ENCODE peak calls at places on chromosomes 7 and 10, in eight cellular contexts. C is Peyer's patch, K is kidney, A is foreskin fibroblast, T is hepatocyte, E is ovary, P is AG10803, V is brain microvascular endothelial cell. X is an unnamed sample.

GRCh38 chr10:119575506-119575905 is 21.3 kb downstream of the TIAL1 start:
- DNase-seq in C (no peak), K (no peak), A (no peak), T (no peak), E (no peak), P (peak; percentile 31), V (peak; percentile 7), X (peak; percentile 67)

GRCh38 chr7:135075716-135076115 is 72.2 kb upstream of the TMEM140 start:
- DNase-seq in C (no peak), K (no peak), A (no peak), T (no peak), E (no peak), P (no peak), V (no peak), X (no peak)

GRCh38 chr10:48940958-48941357 is 1.3 kb upstream of the LRRC18 start:
- DNase-seq in C (peak; percentile 7), K (no peak), A (no peak), T (no peak), E (no peak), P (no peak), V (peak; percentile 10), X (no peak)

GRCh38 chr7:2763607-2764006 is 75.6 kb downstream of the AMZ1 start:
- DNase-seq in C (no peak), K (no peak), A (no peak), T (no peak), E (no peak), P (no peak), V (no peak), X (no peak)

GRCh38 chr10:3716093-3716492 is 68.9 kb downstream of the KLF6 start:
- DNase-seq in C (no peak), K (no peak), A (no peak), T (no peak), E (no peak), P (no peak), V (no peak), X (peak; percentile 32)

GRCh38 chr7:22885824-22886255 is 63.2 kb upstream of the TOMM7 start:
- DNase-seq in C (no peak), K (no peak), A (no peak), T (no peak), E (no peak), P (peak; percentile 40), V (no peak), X (no peak)

GRCh38 chr10:6141296-6142151 is 52.7 kb downstream of the RBM17 start:
- DNase-seq in C (no peak), K (peak; percentile 76), A (peak; percentile 85), T (no peak), E (no peak), P (peak; percentile 90), V (peak; percentile 87), X (peak; percentile 89)

GRCh38 chr10:21747809-21748208 is 213.8 kb downstream of the MLLT10 start:
- DNase-seq in C (no peak), K (no peak), A (no peak), T (no peak), E (no peak), P (no peak), V (no peak), X (no peak)

GRCh38 chr10:6657669-6658068 is 77.6 kb upstream of the PRKCQ start:
- DNase-seq in C (no peak), K (no peak), A (no peak), T (no peak), E (no peak), P (no peak), V (no peak), X (no peak)

GRCh38 chr7:100003711-100004661 is 11.4 kb upstream of the ZKSCAN1 start:
- DNase-seq in C (peak; percentile 73), K (no peak), A (no peak), T (peak; percentile 79), E (no peak), P (no peak), V (no peak), X (no peak)

GRCh38 chr7:90797596-90797995 is 201.5 kb downstream of the CDK14 start:
- DNase-seq in C (no peak), K (no peak), A (no peak), T (no peak), E (no peak), P (no peak), V (peak; percentile 55), X (peak; percentile 46)
- H3K4me3 ChIP-seq in C (no peak overlapping the region), K (no peak overlapping the region), A (no peak overlapping the region), T (no peak overlapping the region), E (no peak overlapping the region), P (no peak overlapping the region), V (no peak overlapping the region), X (no peak overlapping the region)

DNA sequence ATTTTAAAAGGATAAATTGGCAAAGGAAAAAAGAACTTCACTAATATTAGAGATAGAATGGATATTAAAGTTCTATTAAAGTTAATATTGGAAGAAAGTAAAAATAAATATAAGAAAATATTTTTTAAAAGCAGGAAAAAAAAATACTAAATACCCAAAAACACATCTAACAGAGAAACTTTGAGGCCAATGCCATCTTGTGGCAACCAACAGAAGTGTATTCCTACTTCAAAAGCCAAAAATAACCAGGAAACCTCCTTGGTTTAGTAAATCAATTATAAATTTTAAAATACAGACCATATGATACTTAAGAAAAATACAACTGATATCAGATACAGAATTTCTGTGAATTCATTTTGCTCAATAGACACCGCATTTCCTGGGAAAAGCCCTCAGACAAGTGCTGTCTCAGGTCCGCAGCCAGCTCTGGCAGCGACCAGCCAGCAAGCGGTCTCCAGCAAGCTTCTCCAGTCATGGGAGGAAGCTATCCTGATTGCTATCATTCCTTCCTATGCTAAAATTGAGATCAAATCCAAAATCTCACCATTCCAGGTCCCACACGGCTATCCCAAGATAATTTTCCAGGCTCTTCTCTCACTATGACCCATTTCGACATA is 65.3 kb downstream of the LMBR1 start:
- DNase-seq in C (no peak), K (no peak), A (peak; percentile 12), T (peak; percentile 34), E (no peak), P (peak; percentile 36), V (peak; percentile 9), X (peak; percentile 58)
- TF ChIP-seq CTCF in C (no peak), K (peak; percentile 42), A (peak; percentile 53), T (peak; percentile 63), E (no peak), P (peak; percentile 75), V (peak; percentile 52), X (peak; percentile 63)

GRCh38 chr10:12947741-12948140 is 53.8 kb downstream of the CCDC3 start:
- DNase-seq in C (no peak), K (no peak), A (no peak), T (no peak), E (no peak), P (no peak), V (no peak), X (no peak)

GRCh38 chr10:12950583-12951128 is 50.9 kb downstream of the CCDC3 start:
- DNase-seq in C (no peak), K (no peak), A (no peak), T (no peak), E (no peak), P (no peak), V (no peak), X (no peak)

GRCh38 chr10:12946372-12946771 is 55.1 kb downstream of the CCDC3 start:
- DNase-seq in C (no peak), K (no peak), A (no peak), T (no peak), E (no peak), P (no peak), V (no peak), X (no peak)

GRCh38 chr10:12945709-12946359 is 55.7 kb downstream of the CCDC3 start:
- DNase-seq in C (no peak), K (no peak), A (no peak), T (no peak), E (no peak), P (no peak), V (peak; percentile 90), X (no peak)

GRCh38 chr10:12949248-12949647 is 52.3 kb downstream of the CCDC3 start:
- DNase-seq in C (no peak), K (no peak), A (no peak), T (no peak), E (no peak), P (no peak), V (no peak), X (no peak)
- H3K4me3 ChIP-seq in C (no peak overlapping the region), K (no peak overlapping the region), A (no peak overlapping the region), T (no peak overlapping the region), E (no peak overlapping the region), P (no peak overlapping the region), V (no peak overlapping the region), X (no peak overlapping the region)

GRCh38 chr7:98167653-98168052 is 43.6 kb upstream of the BHLHA15 start:
- DNase-seq in C (no peak), K (no peak), A (no peak), T (no peak), E (no peak), P (no peak), V (no peak), X (no peak)

GRCh38 chr7:98166668-98166970 is 44.6 kb upstream of the BHLHA15 start:
- DNase-seq in C (no peak), K (no peak), A (no peak), T (no peak), E (no peak), P (no peak), V (no peak), X (no peak)

GRCh38 chr7:98168181-98168903 is 42.9 kb upstream of the BHLHA15 start:
- DNase-seq in C (no peak), K (no peak), A (peak; percentile 21), T (peak; percentile 88), E (no peak), P (peak; percentile 58), V (peak; percentile 26), X (peak; percentile 73)

GRCh38 chr7:98163704-98164478 is 47.3 kb upstream of the BHLHA15 start:
- DNase-seq in C (peak; percentile 63), K (no peak), A (peak; percentile 10), T (peak; percentile 54), E (no peak), P (no peak), V (peak; percentile 33), X (peak; percentile 29)

GRCh38 chr7:98165827-98166667 is 45.2 kb upstream of the BHLHA15 start:
- DNase-seq in C (peak; percentile 80), K (no peak), A (peak; percentile 10), T (peak; percentile 79), E (peak; percentile 53), P (peak; percentile 5), V (peak; percentile 16), X (peak; percentile 44)
- TF ChIP-seq CTCF in C (no peak), K (peak; percentile 69), A (peak; percentile 67), T (peak; percentile 68), E (no peak), P (peak; percentile 44), V (peak; percentile 85), X (peak; percentile 78)